ENCODE peak calls at places on chromosomes 6 and 20, in four cellular contexts. W is IMR-90, T is H9, F is H1. R is an unnamed sample.

GRCh38 chr6:119446623-119447008 is 97.1 kb upstream of the MAN1A1 start:
- DNase-seq in W (peak), T (no peak), F (no peak), R (no peak)

GRCh38 chr6:107082045-107082444 is 33.3 kb downstream of the BEND3 start:
- DNase-seq in W (peak), T (no peak), F (no peak), R (peak)

GRCh38 chr20:22954661-22955060 is 80.5 kb upstream of the SSTR4 start:
- DNase-seq in W (no peak), T (no peak), F (no peak), R (peak)

GRCh38 chr6:28212510-28213212 is 12.4 kb upstream of the ZSCAN9 start:
- DNase-seq in W (peak), T (peak), F (peak), R (peak)

GRCh38 chr6:36979343-36979742 is 6.7 kb downstream of the MTCH1 start:
- DNase-seq in W (peak), T (no peak), F (no peak), R (no peak)

GRCh38 chr6:78492351-78493010 is 374.9 kb upstream of the IRAK1BP1 start:
- DNase-seq in W (peak), T (no peak), F (no peak), R (no peak)

GRCh38 chr20:58710481-58711265 is 18.1 kb downstream of the NPEPL1 start:
- DNase-seq in W (no peak), T (peak), F (peak), R (no peak)

GRCh38 chr6:3390698-3391097 is 66.2 kb downstream of the SLC22A23 start:
- DNase-seq in W (peak), T (no peak), F (no peak), R (no peak)

GRCh38 chr6:124200661-124201060 is 397.0 kb downstream of the NKAIN2 start:
- DNase-seq in W (no peak), T (no peak), F (no peak), R (no peak)

GRCh38 chr20:11791316-11792228 is 126.1 kb upstream of the BTBD3 start:
- DNase-seq in W (no peak), T (no peak), F (no peak), R (peak)

GRCh38 chr20:57211949-57212889 is 54.2 kb downstream of the BMP7 start:
- DNase-seq in W (peak), T (peak), F (peak), R (peak)

GRCh38 chr6:96823743-96824142 is 13.5 kb downstream of the GPR63 start:
- DNase-seq in W (peak), T (no peak), F (no peak), R (no peak)

GRCh38 chr6:158049055-158050028 is 67.7 kb downstream of the SYNJ2 start:
- DNase-seq in W (no peak), T (peak), F (no peak), R (no peak)

GRCh38 chr6:30578051-30578450 is 6.8 kb downstream of the ABCF1 start:
- DNase-seq in W (no peak), T (no peak), F (no peak), R (no peak)

GRCh38 chr6:167653561-167653960 is 173.2 kb upstream of the AFDN start:
- DNase-seq in W (no peak), T (no peak), F (no peak), R (no peak)

GRCh38 chr6:27753668-27754407 is 158.4 kb downstream of the OR2B2 start:
- DNase-seq in W (peak), T (peak), F (peak), R (peak)

GRCh38 chr6:160837146-160837545 is 135.1 kb downstream of the PLG start:
- DNase-seq in W (no peak), T (peak), F (no peak), R (peak)

GRCh38 chr20:49615401-49616153 is 47.6 kb upstream of the PTGIS start:
- DNase-seq in W (no peak), T (no peak), F (no peak), R (no peak)

GRCh38 chr6:90973158-90973557 is 386.3 kb upstream of the MAP3K7 start:
- DNase-seq in W (no peak), T (no peak), F (no peak), R (no peak)

GRCh38 chr6:89035252-89036106 is 45.1 kb upstream of the PNRC1 start:
- DNase-seq in W (peak), T (no peak), F (no peak), R (no peak)

GRCh38 chr6:33000053-33000452 is 9.3 kb downstream of the HLA-DOA start:
- DNase-seq in W (no peak), T (peak), F (no peak), R (peak)

GRCh38 chr6:32837651-32838113 is 857 bp downstream of the TAP2 start:
- DNase-seq in W (no peak), T (no peak), F (no peak), R (peak)

GRCh38 chr6:34459899-34460593 is 5.8 kb upstream of the PACSIN1 start:
- DNase-seq in W (peak), T (peak), F (peak), R (peak)

GRCh38 chr6:33632603-33633039 is 11.5 kb downstream of the ITPR3 start:
- DNase-seq in W (no peak), T (peak), F (peak), R (peak)

GRCh38 chr20:20137851-20138250 is 85.5 kb downstream of the CFAP61 start:
- DNase-seq in W (no peak), T (no peak), F (no peak), R (no peak)

GRCh38 chr20:47318027-47318595 is 38.4 kb downstream of the ZMYND8 start:
- DNase-seq in W (peak), T (peak), F (peak), R (peak)

GRCh38 chr6:971981-972640 is 279.2 kb upstream of the EXOC2 start:
- DNase-seq in W (no peak), T (no peak), F (no peak), R (no peak)

GRCh38 chr6:74066168-74066871 is 370.3 kb downstream of the CD109 start:
- DNase-seq in W (peak), T (no peak), F (no peak), R (no peak)

DNA sequence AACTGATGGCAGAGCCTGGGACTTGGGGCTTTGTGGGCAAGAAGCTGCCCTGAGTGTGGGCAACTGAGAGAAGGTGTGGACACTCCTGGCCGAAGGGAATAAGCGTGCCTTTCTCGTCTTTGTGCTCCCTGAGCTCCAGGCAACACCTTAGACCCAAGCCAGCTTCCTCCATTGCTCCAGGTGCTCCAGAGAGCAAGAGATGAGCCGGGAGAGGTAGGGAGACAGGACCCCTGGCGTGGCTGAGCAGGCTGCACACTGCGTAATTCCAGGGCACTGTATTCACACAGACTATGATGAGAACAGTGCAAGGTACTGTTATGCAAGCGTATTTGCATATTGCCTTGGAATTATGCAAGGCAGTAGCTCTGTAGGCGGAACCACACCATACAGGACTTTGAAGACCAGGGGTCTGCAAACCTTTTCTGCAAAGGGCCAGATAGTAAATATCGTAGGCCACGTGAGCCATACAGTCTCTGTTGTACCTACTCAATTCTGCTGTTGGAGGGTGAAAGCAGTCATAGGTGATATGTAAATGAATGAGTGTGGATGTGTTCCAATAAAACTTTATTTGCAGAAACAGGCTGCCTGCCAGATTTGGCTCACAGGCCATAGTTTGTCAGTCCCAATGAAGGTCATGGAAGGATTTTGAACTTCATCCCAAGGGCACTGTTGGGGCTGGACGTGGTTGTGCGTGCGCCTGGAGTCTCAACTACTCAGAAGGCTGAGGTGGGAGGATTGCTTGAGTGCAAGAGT is 42.1 kb upstream of the FAM83D start:
- DNase-seq in W (no peak), T (no peak), F (no peak), R (no peak)
- H3K9ac ChIP-seq in W (no peak), T (no peak), F (no peak), R (no peak)

GRCh38 chr6:63783096-63783495 is 147.5 kb downstream of the PHF3 start:
- DNase-seq in W (no peak), T (no peak), F (no peak), R (no peak)
- H3K56ac ChIP-seq in W (no peak), T (no peak), F (no peak), R (no peak)

GRCh38 chr20:17735959-17736621 is 36.3 kb downstream of the BANF2 start:
- DNase-seq in W (peak), T (no peak), F (no peak), R (no peak)
- H3K9ac ChIP-seq in W (no peak), T (no peak), F (no peak), R (no peak)

GRCh38 chr6:133752129-133752528 is 136.8 kb upstream of the TCF21 start:
- DNase-seq in W (no peak), T (no peak), F (no peak), R (no peak)
- H3K56ac ChIP-seq in W (no peak), T (no peak), F (no peak), R (no peak)

GRCh38 chr20:31968299-31969126 is 562 bp downstream of the XKR7 start:
- DNase-seq in W (peak), T (peak), F (peak), R (peak)
- H3K9ac ChIP-seq in W (no peak), T (no peak), F (no peak), R (no peak)

GRCh38 chr6:168719901-168720300 is 278.9 kb downstream of the SMOC2 start:
- DNase-seq in W (no peak), T (no peak), F (no peak), R (no peak)
- H3K56ac ChIP-seq in W (no peak), T (no peak), F (no peak), R (no peak)

GRCh38 chr20:62323146-62323979 is 20.6 kb downstream of the ADRM1 start:
- DNase-seq in W (no peak), T (no peak), F (no peak), R (no peak)

GRCh38 chr20:62321978-62322377 is 19.2 kb downstream of the ADRM1 start:
- DNase-seq in W (no peak), T (no peak), F (no peak), R (no peak)

GRCh38 chr20:62322428-62323073 is 19.8 kb downstream of the ADRM1 start:
- DNase-seq in W (no peak), T (no peak), F (no peak), R (no peak)

GRCh38 chr20:62320581-62321354 is 18.0 kb downstream of the ADRM1 start:
- DNase-seq in W (no peak), T (peak), F (no peak), R (peak)

GRCh38 chr20:62321521-62321948 is 18.7 kb downstream of the ADRM1 start:
- DNase-seq in W (no peak), T (peak), F (no peak), R (peak)
- H3K9ac ChIP-seq in W (no peak), T (no peak), F (no peak), R (no peak)

GRCh38 chr20:2866236-2866635 is 7.0 kb upstream of the PTPRA start:
- DNase-seq in W (no peak), T (no peak), F (no peak), R (no peak)

GRCh38 chr20:2865630-2866029 is 7.7 kb upstream of the PTPRA start:
- DNase-seq in W (no peak), T (no peak), F (peak), R (peak)

GRCh38 chr20:2869381-2869780 is 3.9 kb upstream of the PTPRA start:
- DNase-seq in W (no peak), T (no peak), F (no peak), R (no peak)

GRCh38 chr20:2865101-2865500 is 8.2 kb upstream of the PTPRA start:
- DNase-seq in W (no peak), T (no peak), F (no peak), R (no peak)

GRCh38 chr20:2867081-2867860 is 6.0 kb upstream of the PTPRA start:
- DNase-seq in W (no peak), T (no peak), F (no peak), R (no peak)
- H3K56ac ChIP-seq in W (no peak), T (no peak), F (no peak), R (no peak)

R was measured in mesendoderm.